ENCODE peak calls at places on chromosomes 2 and 18, in six cellular contexts. Q is globus pallidus, B is upper lobe of left lung, V is COR-L47, P is IMR-90, W is GM12892. X is an unnamed sample.

GRCh38 chr2:134268265-134268664 is 14.4 kb downstream of the MGAT5 start:
- DNase-seq in Q (no peak), B (no peak), V (no peak), P (peak), W (no peak), X (no peak)

GRCh38 chr2:46430413-46430812 is 49.0 kb upstream of the TMEM247 start:
- DNase-seq in Q (no peak), B (no peak), V (no peak), P (no peak), W (no peak), X (no peak)

GRCh38 chr18:61569176-61569892 is 236.1 kb downstream of the CDH20 start:
- DNase-seq in Q (no peak), B (no peak), V (no peak), P (peak), W (no peak), X (peak)

GRCh38 chr2:674319-674985 is 2.8 kb downstream of the TMEM18 start:
- DNase-seq in Q (no peak), B (no peak), V (no peak), P (no peak), W (no peak), X (no peak)

GRCh38 chr2:36540986-36541750 is 56.8 kb downstream of the FEZ2 start:
- DNase-seq in Q (no peak), B (no peak), V (no peak), P (no peak), W (no peak), X (no peak)

GRCh38 chr2:24360050-24360962 is at the start of gene ITSN2:
- DNase-seq in Q (peak), B (peak), V (peak), P (peak), W (peak), X (peak)

GRCh38 chr2:207008105-207008990 is 69.0 kb downstream of the CPO start:
- DNase-seq in Q (peak), B (no peak), V (no peak), P (peak), W (no peak), X (peak)

GRCh38 chr2:237149425-237149824 is 63.7 kb downstream of the COPS8 start:
- DNase-seq in Q (no peak), B (no peak), V (no peak), P (peak), W (no peak), X (no peak)

GRCh38 chr18:35740616-35741015 is 159.1 kb downstream of the GALNT1 start:
- DNase-seq in Q (no peak), B (no peak), V (no peak), P (no peak), W (no peak), X (no peak)

GRCh38 chr2:214410128-214410775 is 602 bp upstream of the VWC2L start:
- DNase-seq in Q (peak), B (no peak), V (peak), P (no peak), W (no peak), X (no peak)

GRCh38 chr2:235026137-235026536 is 74.3 kb downstream of the SH3BP4 start:
- DNase-seq in Q (no peak), B (no peak), V (no peak), P (peak), W (no peak), X (peak)

GRCh38 chr2:26618611-26619010 is 22.6 kb downstream of the CIB4 start:
- DNase-seq in Q (no peak), B (peak), V (no peak), P (no peak), W (no peak), X (no peak)

GRCh38 chr2:231099918-231100317 is 24.9 kb downstream of the HTR2B start:
- DNase-seq in Q (no peak), B (no peak), V (no peak), P (no peak), W (no peak), X (no peak)

GRCh38 chr18:69897397-69898108 is 50.1 kb downstream of the CD226 start:
- DNase-seq in Q (no peak), B (no peak), V (no peak), P (no peak), W (no peak), X (no peak)

GRCh38 chr2:65499216-65499615 is 66.8 kb upstream of the SPRED2 start:
- DNase-seq in Q (no peak), B (no peak), V (no peak), P (no peak), W (no peak), X (no peak)

GRCh38 chr2:16566701-16567100 is 98.9 kb downstream of the CYRIA start:
- DNase-seq in Q (no peak), B (no peak), V (no peak), P (no peak), W (no peak), X (no peak)

GRCh38 chr2:59974051-59974766 is 579.2 kb downstream of the BCL11A start:
- DNase-seq in Q (no peak), B (no peak), V (no peak), P (no peak), W (no peak), X (no peak)

GRCh38 chr2:26246818-26247217 is 2.1 kb downstream of the HADHB start:
- DNase-seq in Q (no peak), B (peak), V (no peak), P (peak), W (no peak), X (no peak)

GRCh38 chr2:189646521-189646920 is 14.7 kb upstream of the ASNSD1 start:
- DNase-seq in Q (no peak), B (no peak), V (no peak), P (no peak), W (no peak), X (no peak)

GRCh38 chr2:45707661-45708060 is 56.2 kb downstream of the PRKCE start:
- DNase-seq in Q (no peak), B (no peak), V (no peak), P (no peak), W (no peak), X (no peak)

GRCh38 chr2:190961918-190962487 is 52.0 kb downstream of the STAT1 start:
- DNase-seq in Q (no peak), B (no peak), V (no peak), P (no peak), W (no peak), X (no peak)

GRCh38 chr18:26621161-26622026 is 73.0 kb upstream of the KCTD1 start:
- DNase-seq in Q (peak), B (peak), V (no peak), P (no peak), W (peak), X (no peak)

X was measured in SJSA1.